ENCODE peak calls at places on chromosomes 13 and 19, in five cellular contexts. G is T-helper 1 cell; Z is stimulated activated CD4-positive, alpha-beta T cell treated with anti-CD3 and anti-CD28 coated beads, Interleukin-2, amount 100 ng/mL, for 24 hours; K is MV-4-11; L is left cardiac atrium. D is an unnamed sample.
A peak's percentile ranks its signal among the peaks of the same experiment; 100 is the strongest.

GRCh38 chr19:28493881-28494280 is 719.1 kb downstream of the UQCRFS1 start:
- DNase-seq in G (no peak), Z (no peak), K (no peak), L (no peak), D (no peak)

GRCh38 chr19:1862424-1863307 is 713 bp downstream of the KLF16 start:
- DNase-seq in G (peak; percentile 46), Z (peak; percentile 73), K (no peak), L (no peak), D (peak; percentile 63)

GRCh38 chr19:54473071-54473941 is at the start of gene CDC42EP5:
- DNase-seq in G (no peak), Z (no peak), K (no peak), L (peak; percentile 85), D (peak; percentile 65)

GRCh38 chr13:29886446-29886845 is 36.0 kb upstream of the UBL3 start:
- DNase-seq in G (no peak), Z (peak; percentile 50), K (no peak), L (no peak), D (no peak)

GRCh38 chr13:94139393-94139995 is 340.0 kb downstream of the DCT start:
- DNase-seq in G (no peak), Z (no peak), K (no peak), L (no peak), D (no peak)

GRCh38 chr19:48591021-48591420 is 15.5 kb upstream of the SPACA4 start:
- DNase-seq in G (no peak), Z (no peak), K (peak; percentile 25), L (no peak), D (peak; percentile 34)

GRCh38 chr13:111005808-111006494 is 91.1 kb upstream of the ANKRD10 start:
- DNase-seq in G (no peak), Z (no peak), K (no peak), L (peak; percentile 73), D (no peak)

GRCh38 chr19:45767881-45768643 is 990 bp downstream of the SIX5 start:
- DNase-seq in G (no peak), Z (peak; percentile 54), K (peak; percentile 32), L (peak; percentile 75), D (peak; percentile 76)

GRCh38 chr13:95275322-95276118 is 25.7 kb downstream of the ABCC4 start:
- DNase-seq in G (no peak), Z (no peak), K (no peak), L (no peak), D (no peak)

GRCh38 chr13:98445340-98446233 is 131.3 kb downstream of the STK24 start:
- DNase-seq in G (peak; percentile 57), Z (peak; percentile 86), K (peak; percentile 62), L (peak; percentile 72), D (peak; percentile 79)

GRCh38 chr13:99464441-99464949 is 36.8 kb upstream of the TM9SF2 start:
- DNase-seq in G (no peak), Z (no peak), K (peak; percentile 60), L (no peak), D (no peak)

GRCh38 chr13:23965346-23965745 is 68.0 kb upstream of the C1QTNF9B start:
- DNase-seq in G (no peak), Z (no peak), K (no peak), L (no peak), D (no peak)

GRCh38 chr19:1090731-1091543 is 4.2 kb downstream of the POLR2E start:
- DNase-seq in G (no peak), Z (no peak), K (no peak), L (no peak), D (no peak)

GRCh38 chr13:30142502-30143211 is 164.7 kb downstream of the KATNAL1 start:
- DNase-seq in G (no peak), Z (peak; percentile 25), K (no peak), L (no peak), D (no peak)

GRCh38 chr13:48783181-48783630 is 129.5 kb downstream of the CYSLTR2 start:
- DNase-seq in G (no peak), Z (no peak), K (peak; percentile 97), L (peak; percentile 84), D (peak; percentile 46)

GRCh38 chr13:36057041-36057440 is 74.1 kb downstream of the DCLK1 start:
- DNase-seq in G (no peak), Z (no peak), K (no peak), L (no peak), D (peak; percentile 29)

GRCh38 chr13:22487932-22488331 is 692.8 kb upstream of the SGCG start:
- DNase-seq in G (no peak), Z (no peak), K (no peak), L (no peak), D (no peak)

GRCh38 chr19:42284066-42284501 is 15.0 kb downstream of the CIC start:
- DNase-seq in G (peak; percentile 83), Z (peak; percentile 86), K (peak; percentile 70), L (peak; percentile 86), D (peak; percentile 88)

GRCh38 chr13:46350003-46350402 is 37.0 kb downstream of the RUBCNL start:
- DNase-seq in G (no peak), Z (no peak), K (no peak), L (no peak), D (no peak)

GRCh38 chr13:21683034-21683733 is 12.3 kb downstream of the FGF9 start:
- DNase-seq in G (no peak), Z (no peak), K (no peak), L (no peak), D (peak; percentile 5)